ENCODE peak calls at places on chromosomes 1 and 21, in six cellular contexts. T is stomach; C is MCF 10A; J is CD4-positive, alpha-beta T cell; P is AG04450; K is Calu3. Q is an unnamed sample.

GRCh38 chr1:119358661-119359060 is 9.9 kb upstream of the HAO2 start:
- DNase-seq in P (no peak), J (no peak), C (peak), K (no peak), T (no peak), Q (no peak)

GRCh38 chr1:90487040-90487439 is 230.1 kb downstream of the BARHL2 start:
- DNase-seq in K (no peak), C (no peak), T (no peak), J (no peak), P (no peak), Q (no peak)

GRCh38 chr1:43836267-43836951 is 97.2 kb upstream of the ARTN start:
- DNase-seq in C (peak), P (no peak), K (peak), J (peak), T (peak), Q (no peak)

GRCh38 chr1:23984417-23985186 is 4.5 kb upstream of the SRSF10 start:
- DNase-seq in C (peak), K (peak), P (no peak), J (no peak), T (peak), Q (no peak)

GRCh38 chr1:18673976-18674375 is 43.3 kb downstream of the PAX7 start:
- DNase-seq in K (no peak), J (no peak), C (peak), T (no peak), P (no peak), Q (no peak)

GRCh38 chr1:19037659-19038058 is 81.2 kb upstream of the IFFO2 start:
- DNase-seq in C (no peak), P (no peak), T (no peak), J (no peak), K (no peak), Q (no peak)

GRCh38 chr1:25103180-25103790 is 129.0 kb downstream of the SYF2 start:
- DNase-seq in J (no peak), P (no peak), T (no peak), C (no peak), K (no peak), Q (no peak)

GRCh38 chr1:167457936-167458584 is 60.3 kb downstream of the CD247 start:
- DNase-seq in K (no peak), T (no peak), C (no peak), P (no peak), J (no peak), Q (no peak)

GRCh38 chr1:2976180-2976562 is 45.1 kb upstream of the ACTRT2 start:
- DNase-seq in J (no peak), P (no peak), K (no peak), T (peak), C (no peak), Q (no peak)

GRCh38 chr1:209250970-209251636 is 332.4 kb upstream of the CAMK1G start:
- DNase-seq in J (no peak), P (no peak), C (no peak), K (peak), T (no peak), Q (no peak)

GRCh38 chr1:243455760-243456651 is 200.2 kb downstream of the SDCCAG8 start:
- DNase-seq in C (no peak), K (no peak), T (no peak), J (no peak), P (no peak), Q (no peak)

GRCh38 chr1:52634111-52634510 is 1.1 kb downstream of the SHISAL2A start:
- DNase-seq in J (no peak), C (no peak), T (no peak), K (no peak), P (no peak), Q (no peak)

GRCh38 chr1:228900099-228900965 is 165.1 kb downstream of the RHOU start:
- DNase-seq in C (no peak), K (no peak), T (no peak), P (no peak), J (no peak), Q (no peak)

GRCh38 chr1:217534566-217534965 is 96.3 kb downstream of the GPATCH2 start:
- DNase-seq in C (peak), J (no peak), P (no peak), T (no peak), K (no peak), Q (no peak)

GRCh38 chr1:240099748-240100147 is 8.1 kb downstream of the FMN2 start:
- DNase-seq in C (no peak), J (no peak), P (no peak), T (no peak), K (no peak), Q (no peak)

GRCh38 chr1:93080424-93080823 is 1.3 kb downstream of the MTF2 start:
- DNase-seq in T (no peak), P (peak), K (no peak), J (no peak), C (peak), Q (no peak)

GRCh38 chr21:43297411-43297981 is 128.7 kb downstream of the CRYAA start:
- DNase-seq in P (no peak), J (no peak), K (no peak), T (no peak), C (no peak), Q (no peak)

GRCh38 chr1:10210841-10211804 is 753 bp downstream of the KIF1B start:
- DNase-seq in K (peak), J (no peak), P (peak), C (peak), T (peak), Q (no peak)

GRCh38 chr21:33359446-33359845 is 34.7 kb downstream of the IFNAR1 start:
- DNase-seq in P (no peak), T (no peak), J (no peak), K (no peak), C (no peak), Q (no peak)

GRCh38 chr1:245014247-245015029 is 140.3 kb upstream of the KIF26B start:
- DNase-seq in P (no peak), K (no peak), T (no peak), C (no peak), J (no peak), Q (no peak)

GRCh38 chr21:44067011-44067839 is 40.0 kb upstream of the PWP2 start:
- DNase-seq in T (no peak), K (no peak), C (no peak), P (no peak), J (no peak), Q (no peak)

GRCh38 chr1:237170149-237170548 is 128.2 kb downstream of the RYR2 start:
- DNase-seq in P (no peak), C (no peak), T (no peak), J (no peak), K (no peak), Q (no peak)

GRCh38 chr1:47569681-47570470 is 132.0 kb downstream of the FOXD2 start:
- DNase-seq in C (peak), P (peak), J (no peak), K (peak), T (peak), Q (no peak)
- TF ChIP-seq CTCF in C (peak), P (peak), J (no peak), K (no peak), T (no peak), Q (no peak)

DNA sequence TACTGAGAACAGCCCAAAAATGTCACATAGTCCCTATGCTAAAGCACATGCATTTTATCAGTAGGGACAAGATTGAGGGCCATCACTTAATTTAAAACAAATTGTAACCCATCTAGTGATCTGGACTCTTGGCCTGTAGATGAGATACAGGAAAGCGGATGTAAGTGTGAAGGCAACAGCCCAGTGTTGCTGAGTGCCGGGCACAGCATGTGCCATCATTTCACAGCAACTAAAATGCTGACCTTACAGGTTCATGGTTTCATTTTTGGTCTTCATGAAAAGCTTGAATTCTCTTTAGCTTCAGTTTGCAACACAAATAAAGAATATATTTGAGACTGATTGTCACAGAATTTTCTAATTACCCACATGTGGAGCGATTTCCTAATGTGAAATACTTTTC is 5.8 kb downstream of the COG2 start:
- DNase-seq in C (no peak), J (no peak), P (no peak), K (no peak), T (no peak), Q (no peak)
- TF ChIP-seq CTCF in C (no peak), J (no peak), P (no peak), K (no peak), T (no peak), Q (no peak)

GRCh38 chr1:150532860-150533259 is 16.3 kb upstream of the ADAMTSL4 start:
- DNase-seq in C (no peak), P (no peak), J (no peak), K (no peak), T (no peak), Q (no peak)
- TF ChIP-seq CTCF in C (no peak), P (no peak), J (no peak), K (no peak), T (no peak), Q (no peak)

DNA sequence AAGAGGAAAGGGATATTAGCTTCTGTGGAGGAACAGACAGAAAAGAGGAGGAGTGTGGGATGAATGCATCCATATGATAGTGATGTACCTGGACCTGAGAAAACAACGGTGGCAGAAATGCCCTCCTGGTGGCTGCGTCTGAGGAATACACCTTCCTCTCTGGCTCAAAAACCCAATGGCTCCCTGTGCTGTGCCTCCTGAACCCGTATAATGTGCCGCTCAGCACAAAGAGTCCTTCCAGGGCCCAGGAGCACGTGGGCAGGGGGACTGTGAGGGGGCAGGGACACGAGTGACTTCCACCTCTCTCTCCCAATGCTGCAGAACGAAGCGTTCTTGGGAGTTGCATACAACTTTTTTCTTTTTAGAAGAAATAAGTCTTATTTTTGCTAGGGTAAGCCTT is 31.2 kb downstream of the IRF2BP2 start:
- DNase-seq in J (no peak), T (no peak), K (no peak), C (no peak), P (no peak), Q (no peak)
- TF ChIP-seq CTCF in J (no peak), T (no peak), K (no peak), C (no peak), P (no peak), Q (no peak)

DNA sequence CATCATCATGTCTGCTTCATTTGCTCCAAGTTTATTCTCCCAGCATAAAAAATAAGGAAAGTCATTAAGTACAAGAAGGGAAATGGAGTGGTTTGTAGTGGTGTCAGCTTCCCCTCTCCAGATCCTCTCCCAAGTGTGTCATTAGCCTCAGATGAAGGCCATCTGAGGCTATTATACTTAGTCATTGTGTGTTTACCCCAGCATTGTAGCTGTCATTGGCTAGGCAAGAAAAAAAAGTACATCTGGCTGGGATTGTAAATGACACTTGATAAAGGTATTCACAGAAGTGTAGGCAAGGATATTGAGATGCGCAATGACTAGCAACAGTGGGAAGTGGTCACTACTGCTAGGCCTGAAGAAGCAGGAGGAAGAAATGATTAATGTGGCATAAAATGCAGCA is 316.9 kb upstream of the SGIP1 start:
- DNase-seq in C (no peak), P (no peak), J (no peak), K (no peak), T (no peak), Q (no peak)
- TF ChIP-seq CTCF in C (no peak), P (no peak), J (no peak), K (no peak), T (no peak), Q (no peak)

DNA sequence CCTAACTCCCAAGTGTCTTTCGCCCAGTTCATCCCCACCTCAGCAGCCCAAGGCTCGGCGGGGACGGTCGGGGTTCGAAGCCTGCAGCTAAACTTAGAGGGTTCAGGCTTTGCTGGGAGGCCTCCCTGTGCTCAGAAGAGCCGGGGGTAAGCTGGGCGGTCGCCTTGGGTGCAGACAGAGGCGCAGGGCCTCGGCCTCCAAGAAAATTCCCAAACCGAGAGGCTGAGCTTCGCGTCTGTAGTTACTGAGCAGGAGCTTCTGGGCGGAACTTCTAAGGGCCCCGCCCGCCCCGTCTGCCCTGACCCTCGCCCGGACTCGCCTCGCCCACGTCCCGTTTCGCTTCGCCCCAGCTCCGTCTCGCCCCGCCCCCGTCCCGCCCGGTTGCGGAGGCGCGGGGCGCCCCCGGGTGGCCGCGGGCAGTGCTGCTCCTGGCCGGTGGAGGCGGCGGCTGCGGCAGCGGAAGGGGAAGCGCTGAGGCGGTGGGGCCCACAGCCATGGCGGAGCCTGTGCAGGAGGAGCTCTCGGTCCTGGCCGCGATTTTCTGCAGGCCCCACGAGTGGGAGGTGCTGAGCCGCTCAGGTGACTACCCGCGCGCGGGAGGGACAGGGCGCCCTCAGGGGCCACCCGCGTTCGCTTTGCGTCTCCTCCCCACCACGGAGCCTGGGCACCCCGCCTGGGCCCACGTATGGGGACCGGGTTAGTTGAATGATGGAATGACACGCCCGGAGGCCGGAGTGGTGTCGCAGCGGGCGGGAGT is at the start of gene RWDD3:
- DNase-seq in P (peak), C (peak), J (peak), K (peak), T (peak), Q (peak)
- TF ChIP-seq CTCF in P (peak), C (peak), J (peak), K (peak), T (peak), Q (peak)